ENCODE peak calls at places on chromosomes 3 and 15, in six cellular contexts. E is IMR-90, S is lower leg skin, X is GM12878, R is adrenal gland, M is breast epithelium. K is an unnamed sample.

GRCh38 chr3:24387493-24387892 is 107.2 kb downstream of the THRB start:
- DNase-seq in E (no peak), S (no peak), X (no peak), R (no peak), M (no peak), K (no peak)

GRCh38 chr3:51550080-51550819 is 11.7 kb downstream of the RAD54L2 start:
- DNase-seq in E (no peak), S (no peak), X (no peak), R (peak; percentile 44), M (no peak), K (no peak)

GRCh38 chr15:89400121-89400996 is 65.7 kb upstream of the POLG start:
- DNase-seq in E (no peak), S (no peak), X (no peak), R (no peak), M (no peak), K (no peak)

GRCh38 chr3:95615592-95616310 is 1198.6 kb upstream of the EPHA6 start:
- DNase-seq in E (no peak), S (no peak), X (no peak), R (no peak), M (no peak), K (no peak)

GRCh38 chr15:98083203-98083910 is 122.9 kb downstream of the ARRDC4 start:
- DNase-seq in E (no peak), S (no peak), X (no peak), R (no peak), M (no peak), K (no peak)

GRCh38 chr15:83695246-83695645 is 41.3 kb downstream of the ADAMTSL3 start:
- DNase-seq in E (peak; percentile 11), S (no peak), X (no peak), R (no peak), M (no peak), K (no peak)

GRCh38 chr15:39789736-39790135 is 7.1 kb upstream of the FSIP1 start:
- DNase-seq in E (peak; percentile 37), S (no peak), X (no peak), R (no peak), M (no peak), K (no peak)

GRCh38 chr3:136750922-136751258 is 1.3 kb downstream of the STAG1 start:
- DNase-seq in E (peak; percentile 83), S (no peak), X (no peak), R (no peak), M (no peak), K (no peak)

GRCh38 chr3:4581452-4581851 is 88.3 kb downstream of the ITPR1 start:
- DNase-seq in E (no peak), S (no peak), X (no peak), R (no peak), M (no peak), K (no peak)

GRCh38 chr3:55226696-55227095 is 260.4 kb downstream of the WNT5A start:
- DNase-seq in E (no peak), S (no peak), X (no peak), R (no peak), M (no peak), K (no peak)

GRCh38 chr3:177889158-177889557 is 647.1 kb upstream of the KCNMB2 start:
- DNase-seq in E (no peak), S (no peak), X (no peak), R (no peak), M (no peak), K (no peak)

GRCh38 chr15:83206971-83207621 is 527 bp downstream of the HDGFL3 start:
- DNase-seq in E (no peak), S (no peak), X (no peak), R (peak; percentile 42), M (no peak), K (peak; percentile 32)

GRCh38 chr3:10352146-10352911 is 31.4 kb upstream of the SEC13 start:
- DNase-seq in E (peak; percentile 98), S (no peak), X (no peak), R (no peak), M (no peak), K (no peak)

GRCh38 chr15:77144492-77145070 is 73.7 kb upstream of the TSPAN3 start:
- DNase-seq in E (peak; percentile 97), S (no peak), X (no peak), R (no peak), M (no peak), K (no peak)

GRCh38 chr3:124401841-124402240 is 328.4 kb upstream of the UMPS start:
- DNase-seq in E (peak; percentile 77), S (no peak), X (no peak), R (no peak), M (no peak), K (no peak)

GRCh38 chr3:161674402-161674801 is 177.8 kb downstream of the OTOL1 start:
- DNase-seq in E (no peak), S (no peak), X (no peak), R (no peak), M (no peak), K (no peak)

GRCh38 chr15:60507596-60508424 is 28.9 kb upstream of the ICE2 start:
- DNase-seq in E (peak; percentile 77), S (peak; percentile 44), X (peak; percentile 83), R (peak; percentile 63), M (no peak), K (peak; percentile 32)

GRCh38 chr3:150168694-150169093 is 198.0 kb upstream of the PFN2 start:
- DNase-seq in E (peak; percentile 44), S (peak; percentile 24), X (no peak), R (peak; percentile 85), M (no peak), K (peak; percentile 53)

GRCh38 chr15:22877122-22877521 is 38.7 kb downstream of the NIPA2 start:
- DNase-seq in E (no peak), S (no peak), X (no peak), R (no peak), M (no peak), K (no peak)

GRCh38 chr15:27669641-27670040 is 429.5 kb downstream of the OCA2 start:
- DNase-seq in E (no peak), S (no peak), X (no peak), R (no peak), M (no peak), K (no peak)

DNA sequence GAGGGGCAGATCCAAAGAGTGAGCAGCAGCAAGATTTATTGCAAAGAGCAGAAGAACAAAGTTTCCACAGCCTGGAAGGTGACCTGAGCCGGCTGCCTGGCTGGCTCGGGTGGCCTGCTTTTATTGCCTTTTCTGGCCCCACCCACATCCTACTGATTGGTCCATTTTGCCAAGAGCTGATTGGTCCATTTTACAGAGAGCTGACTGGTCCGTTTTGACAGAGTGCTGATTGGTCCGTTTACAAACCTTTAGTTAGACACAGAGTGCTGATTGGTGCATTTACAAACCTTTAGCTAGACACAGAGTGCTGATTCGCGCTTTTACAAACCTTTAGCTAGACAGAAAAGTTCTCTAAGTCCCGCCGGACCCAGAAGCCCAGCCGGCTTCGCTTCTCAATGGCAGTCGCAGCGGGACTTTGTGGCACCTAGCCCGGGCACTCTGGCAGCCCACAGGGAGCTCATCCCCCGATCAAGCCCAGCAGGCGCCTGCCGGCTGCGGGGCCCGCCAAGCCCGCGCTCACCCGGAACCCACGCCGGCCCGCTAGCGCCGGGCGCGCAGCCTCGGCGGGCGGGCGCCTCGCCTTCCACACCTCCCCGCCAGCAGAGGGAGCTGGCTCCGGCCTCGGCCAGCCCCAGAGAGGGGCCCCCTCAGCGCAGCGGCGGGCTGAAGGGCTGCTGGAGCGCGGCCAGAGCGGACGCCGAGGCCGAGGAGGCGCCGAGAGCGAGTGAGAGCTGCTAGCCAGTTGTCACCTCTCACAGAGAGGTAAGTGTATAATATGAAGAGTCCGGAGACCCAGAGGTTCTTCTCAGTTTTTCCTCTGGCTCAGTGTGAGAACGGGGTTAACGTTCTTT is 339.2 kb downstream of the CHL1 start:
- DNase-seq in E (peak; percentile 11), S (no peak), X (no peak), R (no peak), M (no peak), K (peak; percentile 16)
- TF ChIP-seq POLR2A in E (no peak), S (no peak), X (no peak), R (no peak), M (no peak), K (no peak)

DNA sequence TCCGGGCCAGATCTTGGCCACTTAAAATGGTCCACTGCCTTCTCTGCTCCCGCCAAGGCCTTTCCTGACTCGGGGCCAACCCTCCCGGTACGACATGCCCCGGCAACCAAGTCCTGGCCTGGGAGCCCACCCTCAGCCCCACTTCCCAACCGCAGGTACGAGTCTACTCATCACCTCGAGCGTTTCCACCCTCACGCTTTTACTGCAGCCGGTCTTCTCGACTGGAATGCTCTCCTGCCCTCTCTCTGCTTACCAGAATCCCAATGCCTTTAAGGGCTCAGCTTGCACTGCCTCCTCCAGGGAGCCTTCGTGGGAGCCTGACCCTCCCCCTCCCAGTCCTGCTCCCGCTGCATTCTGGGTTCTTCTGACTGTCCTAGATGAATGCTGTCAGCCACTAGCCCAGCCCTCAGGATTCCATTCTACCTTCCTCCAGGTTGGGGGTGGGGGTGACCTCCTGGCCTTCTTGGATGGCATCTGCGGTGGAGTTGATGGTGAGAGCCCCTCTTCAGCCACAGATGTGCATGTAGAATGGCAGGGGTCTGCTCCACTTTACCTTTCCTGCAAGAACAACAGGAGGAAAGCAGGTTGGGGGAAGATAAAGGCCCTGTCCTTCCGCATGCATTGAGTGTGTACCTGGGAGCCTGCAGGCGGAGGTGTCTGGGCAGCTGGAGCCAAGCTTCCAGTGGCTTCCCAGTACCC is 1.1 kb upstream of the CSRNP1 start:
- DNase-seq in E (no peak), S (no peak), X (no peak), R (no peak), M (no peak), K (peak; percentile 64)
- H3K4me3 ChIP-seq in E (no peak overlapping the region), S (no peak overlapping the region), X (no peak overlapping the region), R (no peak overlapping the region), M (no peak overlapping the region), K (no peak overlapping the region)

DNA sequence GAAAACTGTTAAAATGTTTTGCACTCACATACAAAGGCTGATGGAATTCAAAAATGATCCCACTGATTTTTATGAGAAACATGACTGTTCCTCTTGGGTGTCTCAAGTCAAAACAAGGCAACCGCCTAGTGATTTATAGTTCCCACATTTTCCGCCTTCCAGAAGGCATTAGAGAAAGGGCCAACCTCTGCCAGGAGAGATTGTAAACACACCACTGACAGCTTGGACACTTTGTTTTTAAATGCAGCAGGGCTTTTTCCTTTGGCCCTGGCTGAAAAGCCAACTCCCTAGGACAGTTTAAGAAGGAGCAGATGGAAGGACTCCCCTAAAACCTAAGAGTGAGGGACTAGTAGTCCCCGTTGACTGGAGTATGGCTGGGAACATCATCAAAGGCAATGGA is 27.8 kb downstream of the PARP16 start:
- DNase-seq in E (no peak), S (peak; percentile 70), X (no peak), R (no peak), M (no peak), K (peak; percentile 57)
- TF ChIP-seq CTCF in E (no peak), S (no peak), X (no peak), R (no peak), M (no peak), K (no peak)

DNA sequence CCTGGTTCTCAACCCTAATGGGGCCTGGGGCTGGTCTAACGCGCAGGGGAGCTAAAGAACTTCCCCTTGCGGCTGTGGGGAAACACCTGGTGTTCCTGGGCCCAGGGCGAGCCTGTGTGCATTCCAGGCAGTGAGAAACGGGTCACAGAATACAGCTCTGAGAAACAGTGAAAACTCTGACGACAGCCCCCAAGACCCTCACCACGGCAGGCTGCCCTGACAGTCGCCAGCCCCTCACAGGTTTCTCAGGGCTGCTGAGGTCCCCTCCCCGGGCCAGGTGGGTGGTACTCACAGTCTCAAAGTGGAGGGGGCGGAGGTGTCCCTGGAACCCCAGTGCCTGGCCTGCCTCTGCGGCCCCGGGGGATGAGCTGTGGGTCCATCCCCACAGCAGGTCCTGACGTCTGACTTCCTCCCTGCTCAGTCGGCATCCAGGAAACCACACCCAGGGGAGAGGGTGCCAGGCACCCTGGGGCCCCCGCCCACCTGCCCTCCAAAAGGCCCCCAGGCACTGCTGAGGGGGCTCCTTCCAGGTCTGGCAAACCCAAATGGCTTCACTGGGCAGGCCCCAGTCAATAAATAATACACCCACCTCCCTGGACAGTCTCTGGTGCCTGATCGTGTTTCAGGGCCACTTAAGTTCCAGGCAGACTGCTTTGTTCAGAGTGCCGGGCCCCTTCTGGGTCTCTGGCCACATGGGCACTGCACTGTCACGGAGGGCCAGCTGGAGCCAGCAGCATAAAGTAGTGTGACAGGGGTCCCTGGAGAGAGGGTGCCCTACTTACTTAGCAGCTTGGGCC is 57.7 kb downstream of the IQSEC1 start:
- DNase-seq in E (no peak), S (no peak), X (no peak), R (peak; percentile 42), M (peak; percentile 49), K (no peak)
- TF ChIP-seq POLR2A in E (no peak), S (no peak), X (no peak), R (peak; percentile 18), M (no peak), K (no peak)

K was measured in uterus.